ENCODE peak calls at places on chromosomes 2 and 18, in five cellular contexts. One of them, this sample, is unnamed.
A peak's percentile ranks its signal among the peaks of the same experiment; 100 is the strongest.

GRCh38 chr18:56043691-56044090 is 455.7 kb upstream of the TCF4 start:
- DNase-seq in NCI-H460: no peak
- DNase-seq in IMR-90: no peak
- DNase-seq in GF-D8: no peak
- DNase-seq in iris pigment epithelial cell: no peak
- DNase-seq in this sample: no peak

GRCh38 chr2:181896286-181896685 is 4.8 kb downstream of the ITPRID2 start:
- DNase-seq in iris pigment epithelial cell: no peak
- DNase-seq in GF-D8: no peak
- DNase-seq in NCI-H460: no peak
- DNase-seq in IMR-90: no peak
- DNase-seq in this sample: no peak

GRCh38 chr18:50686409-50686808 is 126.5 kb downstream of the MAPK4 start:
- DNase-seq in GF-D8: no peak
- DNase-seq in iris pigment epithelial cell: no peak
- DNase-seq in NCI-H460: no peak
- DNase-seq in IMR-90: no peak
- DNase-seq in this sample: no peak

GRCh38 chr2:109728809-109729208 is 65.3 kb upstream of the RGPD5 start:
- DNase-seq in iris pigment epithelial cell: no peak
- DNase-seq in NCI-H460: no peak
- DNase-seq in GF-D8: no peak
- DNase-seq in IMR-90: no peak
- DNase-seq in this sample: peak; percentile 6

GRCh38 chr2:71715951-71716696 is 262.8 kb downstream of the DYSF start:
- DNase-seq in iris pigment epithelial cell: no peak
- DNase-seq in IMR-90: no peak
- DNase-seq in NCI-H460: no peak
- DNase-seq in GF-D8: no peak
- DNase-seq in this sample: no peak

GRCh38 chr2:201871471-201871870 is 65.1 kb downstream of the CDK15 start:
- DNase-seq in iris pigment epithelial cell: no peak
- DNase-seq in IMR-90: no peak
- DNase-seq in GF-D8: no peak
- DNase-seq in NCI-H460: no peak
- DNase-seq in this sample: no peak

GRCh38 chr18:33201509-33201926 is 239.0 kb downstream of the CCDC178 start:
- DNase-seq in GF-D8: no peak
- DNase-seq in NCI-H460: peak; percentile 26
- DNase-seq in IMR-90: no peak
- DNase-seq in iris pigment epithelial cell: peak; percentile 17
- DNase-seq in this sample: peak; percentile 64

GRCh38 chr18:9916067-9916684 is 2.4 kb downstream of the VAPA start:
- DNase-seq in NCI-H460: no peak
- DNase-seq in IMR-90: peak; percentile 25
- DNase-seq in GF-D8: no peak
- DNase-seq in iris pigment epithelial cell: peak; percentile 18
- DNase-seq in this sample: no peak

GRCh38 chr2:167292430-167293171 is 404.3 kb downstream of the XIRP2 start:
- DNase-seq in IMR-90: peak; percentile 93
- DNase-seq in NCI-H460: peak; percentile 86
- DNase-seq in GF-D8: no peak
- DNase-seq in iris pigment epithelial cell: peak; percentile 95
- DNase-seq in this sample: peak; percentile 98

GRCh38 chr2:101999122-101999789 is 7.5 kb downstream of the IL1R2 start:
- DNase-seq in GF-D8: no peak
- DNase-seq in NCI-H460: no peak
- DNase-seq in iris pigment epithelial cell: no peak
- DNase-seq in IMR-90: peak; percentile 12
- DNase-seq in this sample: peak; percentile 57

GRCh38 chr2:233426619-233427342 is 72.5 kb downstream of the DGKD start:
- DNase-seq in IMR-90: peak; percentile 99
- DNase-seq in NCI-H460: peak; percentile 61
- DNase-seq in GF-D8: no peak
- DNase-seq in iris pigment epithelial cell: peak; percentile 99
- DNase-seq in this sample: peak; percentile 84

GRCh38 chr2:96083064-96083889 is 33.1 kb downstream of the ADRA2B start:
- DNase-seq in iris pigment epithelial cell: no peak
- DNase-seq in NCI-H460: no peak
- DNase-seq in IMR-90: no peak
- DNase-seq in GF-D8: no peak
- DNase-seq in this sample: no peak

GRCh38 chr2:152370783-152371182 is 35.8 kb downstream of the FMNL2 start:
- DNase-seq in NCI-H460: peak; percentile 82
- DNase-seq in GF-D8: no peak
- DNase-seq in iris pigment epithelial cell: peak; percentile 18
- DNase-seq in IMR-90: no peak
- DNase-seq in this sample: peak; percentile 40

GRCh38 chr18:50008306-50008705 is 186.6 kb downstream of the MYO5B start:
- DNase-seq in NCI-H460: no peak
- DNase-seq in GF-D8: no peak
- DNase-seq in iris pigment epithelial cell: no peak
- DNase-seq in IMR-90: no peak
- DNase-seq in this sample: no peak

GRCh38 chr2:28233070-28233718 is 159.5 kb upstream of the FOSL2 start:
- DNase-seq in GF-D8: no peak
- DNase-seq in IMR-90: peak; percentile 81
- DNase-seq in iris pigment epithelial cell: peak; percentile 8
- DNase-seq in NCI-H460: no peak
- DNase-seq in this sample: peak; percentile 23

GRCh38 chr2:236629961-236630872 is 60.6 kb downstream of the ACKR3 start:
- DNase-seq in IMR-90: no peak
- DNase-seq in GF-D8: no peak
- DNase-seq in NCI-H460: no peak
- DNase-seq in iris pigment epithelial cell: no peak
- DNase-seq in this sample: no peak

GRCh38 chr2:55048925-55049793 is 1.1 kb downstream of the RTN4 start:
- DNase-seq in iris pigment epithelial cell: peak; percentile 79
- DNase-seq in IMR-90: peak; percentile 69
- DNase-seq in GF-D8: peak; percentile 61
- DNase-seq in NCI-H460: peak; percentile 78
- DNase-seq in this sample: peak; percentile 85

GRCh38 chr2:127179756-127180155 is 40.3 kb downstream of the CYP27C1 start:
- DNase-seq in IMR-90: no peak
- DNase-seq in GF-D8: peak; percentile 24
- DNase-seq in NCI-H460: no peak
- DNase-seq in iris pigment epithelial cell: no peak
- DNase-seq in this sample: peak; percentile 34